ENCODE peak calls at places on chromosomes 4 and X, in five cellular contexts. U is IMR-90, O is HL-60, R is left ventricle myocardium inferior, A is H1. G is an unnamed sample.

GRCh38 chrX:63128509-63128908 is 222.6 kb downstream of the SPIN4 start:
- DNase-seq in R (no peak), A (peak), U (peak), O (no peak), G (no peak)

GRCh38 chr4:47031713-47032404 is 492 bp downstream of the GABRB1 start:
- DNase-seq in O (no peak), U (no peak), R (no peak), A (no peak), G (no peak)

GRCh38 chr4:20338841-20339240 is 87.1 kb downstream of the SLIT2 start:
- DNase-seq in R (no peak), U (peak), O (no peak), A (no peak), G (no peak)

GRCh38 chr4:186144180-186144579 is 39.7 kb downstream of the FAM149A start:
- DNase-seq in A (peak), U (peak), O (no peak), R (peak), G (no peak)

GRCh38 chr4:96698891-96699290 is 859.0 kb downstream of the PDHA2 start:
- DNase-seq in O (no peak), U (no peak), A (no peak), R (no peak), G (no peak)

GRCh38 chr4:15457401-15458201 is 12.1 kb upstream of the CC2D2A start:
- DNase-seq in U (peak), R (no peak), A (no peak), O (no peak), G (peak)

GRCh38 chr4:845233-845835 is 19.4 kb upstream of the CPLX1 start:
- DNase-seq in R (no peak), A (no peak), U (peak), O (no peak), G (no peak)

GRCh38 chrX:5708209-5708608 is 520.5 kb downstream of the NLGN4X start:
- DNase-seq in O (no peak), A (no peak), R (no peak), U (no peak), G (no peak)

GRCh38 chrX:102985182-102985581 is 48.1 kb downstream of the RAB40AL start:
- DNase-seq in A (no peak), U (no peak), O (peak), R (no peak), G (no peak)

GRCh38 chrX:38774249-38774648 is 27.0 kb upstream of the MID1IP1 start:
- DNase-seq in U (no peak), R (no peak), A (no peak), O (no peak), G (no peak)

GRCh38 chr4:106343865-106344264 is 24.7 kb downstream of the GIMD1 start:
- DNase-seq in U (no peak), A (no peak), O (no peak), R (no peak), G (no peak)

GRCh38 chr4:87516683-87517082 is 12.5 kb downstream of the SPARCL1 start:
- DNase-seq in R (no peak), U (no peak), O (no peak), A (no peak), G (no peak)

GRCh38 chr4:2954358-2955185 is 8.6 kb downstream of the NOP14 start:
- DNase-seq in A (peak), R (no peak), O (no peak), U (no peak), G (peak)

GRCh38 chrX:149129767-149130166 is 375.3 kb downstream of the IDS start:
- DNase-seq in R (no peak), O (no peak), A (no peak), U (no peak), G (no peak)

GRCh38 chr4:93031431-93032098 is 727.8 kb downstream of the GRID2 start:
- DNase-seq in A (no peak), O (no peak), U (no peak), R (no peak), G (no peak)

GRCh38 chr4:140234697-140235060 is 80.7 kb upstream of the MAML3 start:
- DNase-seq in R (no peak), A (no peak), O (no peak), U (no peak), G (no peak)

GRCh38 chr4:19224820-19225219 is 1026.9 kb upstream of the SLIT2 start:
- DNase-seq in R (no peak), A (no peak), U (peak), O (no peak), G (no peak)

GRCh38 chrX:3711331-3711917 is 2.0 kb downstream of the PRKX start:
- DNase-seq in A (no peak), U (no peak), R (peak), O (no peak), G (no peak)

GRCh38 chr4:80307183-80307735 is 28.3 kb upstream of the CFAP299 start:
- DNase-seq in O (no peak), A (no peak), U (peak), R (no peak), G (no peak)

GRCh38 chrX:43556207-43556606 is 99.9 kb upstream of the MAOA start:
- DNase-seq in A (no peak), O (no peak), R (no peak), U (no peak), G (no peak)

GRCh38 chr4:83581411-83582288 is 45.7 kb downstream of the GPAT3 start:
- DNase-seq in A (no peak), U (no peak), R (no peak), O (no peak), G (peak)

GRCh38 chrX:103918050-103918449 is 44.4 kb upstream of the TMSB15B start:
- DNase-seq in A (peak), U (peak), O (no peak), R (peak), G (peak)

GRCh38 chrX:152873361-152873760 is 24.5 kb upstream of the ZNF185 start:
- DNase-seq in U (no peak), R (no peak), A (no peak), O (no peak), G (no peak)

GRCh38 chr4:111666826-111667360 is 478.4 kb upstream of the FAM241A start:
- DNase-seq in U (no peak), O (no peak), R (no peak), A (no peak), G (no peak)

GRCh38 chr4:62706423-62706822 is 1506.3 kb downstream of the ADGRL3 start:
- DNase-seq in O (no peak), R (no peak), A (no peak), U (no peak), G (no peak)

GRCh38 chrX:50680990-50681389 is 133.0 kb downstream of the SHROOM4 start:
- DNase-seq in A (peak), R (no peak), U (no peak), O (no peak), G (no peak)

GRCh38 chr4:27921236-27921635 is 1060.6 kb downstream of the STIM2 start:
- DNase-seq in U (peak), R (no peak), O (no peak), A (no peak), G (no peak)

GRCh38 chr4:112127736-112128322 is 17.4 kb upstream of the FAM241A start:
- DNase-seq in U (peak), O (no peak), R (no peak), A (no peak), G (no peak)

GRCh38 chrX:261167-261857 is 19.9 kb upstream of the PLCXD1 start:
- DNase-seq in U (peak), R (no peak), A (no peak), O (no peak), G (no peak)

DNA sequence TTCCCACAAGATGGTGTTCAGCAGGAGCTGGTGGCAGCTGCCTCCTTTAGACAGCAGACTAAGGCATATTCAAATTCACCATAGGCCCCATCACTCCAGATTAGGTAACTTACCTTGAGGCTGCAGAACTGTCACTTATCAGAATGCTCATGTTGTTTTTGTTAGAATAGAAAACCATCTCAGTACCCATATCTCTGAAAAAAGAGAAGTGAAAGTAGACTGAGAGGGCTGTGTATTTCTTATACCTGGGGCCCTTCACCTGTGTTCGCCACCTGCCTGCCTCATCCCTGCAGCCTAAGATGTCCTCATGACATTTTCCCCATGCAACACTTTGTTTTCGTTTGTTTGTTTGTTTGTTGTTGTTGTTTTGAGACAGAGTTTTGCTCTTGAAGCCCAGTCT is 32.9 kb upstream of the SPRY1 start:
- DNase-seq in R (no peak), A (no peak), U (no peak), O (no peak), G (peak)
- H3K4me3 ChIP-seq in R (no peak), A (no peak), U (no peak), O (no peak), G (no peak)

GRCh38 chr4:67697860-67698655 is 2.9 kb downstream of the UBA6 start:
- DNase-seq in U (no peak), R (no peak), O (no peak), A (no peak), G (no peak)

GRCh38 chr4:67700874-67701850 is at the start of gene UBA6:
- DNase-seq in O (peak), A (peak), R (peak), U (peak), G (peak)

GRCh38 chr4:67702166-67702565 is 1.2 kb upstream of the UBA6 start:
- DNase-seq in O (no peak), R (no peak), A (no peak), U (no peak), G (no peak)

GRCh38 chr4:67700119-67700873 is 659 bp downstream of the UBA6 start:
- DNase-seq in O (no peak), R (no peak), U (peak), A (no peak), G (peak)

GRCh38 chr4:67699603-67700002 is 1.4 kb downstream of the UBA6 start:
- DNase-seq in U (no peak), A (no peak), R (no peak), O (no peak), G (no peak)
- H3K4me3 ChIP-seq in U (peak), A (peak), R (peak), O (peak), G (peak)

DNA sequence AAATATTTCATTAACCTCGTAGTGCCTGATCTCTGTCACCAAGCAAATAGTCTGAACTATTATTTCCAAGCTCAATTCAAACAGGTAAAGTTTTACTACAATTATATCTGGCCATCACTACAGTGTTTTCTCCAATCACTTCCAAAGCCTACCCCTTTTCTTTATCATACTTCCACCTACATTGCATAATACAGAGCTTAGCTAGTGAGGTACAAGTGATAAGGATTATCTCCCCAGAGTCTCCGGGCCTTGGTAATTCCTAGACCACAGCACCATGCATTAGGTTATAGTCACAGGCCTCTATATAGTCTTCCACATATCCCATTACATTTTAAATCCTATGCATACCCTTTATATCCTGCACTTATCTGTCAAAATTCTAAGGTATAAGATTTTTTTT is 154.2 kb downstream of the SNCA start:
- DNase-seq in O (no peak), U (no peak), A (no peak), R (no peak), G (no peak)
- H3K4me3 ChIP-seq in O (no peak), U (no peak), A (peak), R (no peak), G (no peak)

GRCh38 chr4:76199664-76200211 is 13.9 kb downstream of the SCARB2 start:
- DNase-seq in U (peak), O (no peak), R (peak), A (no peak), G (peak)
- H3K4me3 ChIP-seq in U (no peak), O (no peak), R (peak), A (no peak), G (peak)

GRCh38 chrX:67780694-67781109 is 236.9 kb downstream of the AR start:
- DNase-seq in O (peak), A (no peak), U (peak), R (peak), G (no peak)
- H3K4me3 ChIP-seq in O (no peak), A (no peak), U (no peak), R (no peak), G (no peak)

GRCh38 chrX:73127700-73128241 is 48.5 kb upstream of the PABPC1L2A start:
- DNase-seq in R (no peak), O (no peak), A (peak), U (no peak), G (no peak)
- H3K4me3 ChIP-seq in R (peak), O (no peak), A (peak), U (no peak), G (no peak)

GRCh38 chr4:158159054-158159717 is 13.6 kb downstream of the GASK1B start:
- DNase-seq in A (no peak), R (no peak), O (no peak), U (peak), G (no peak)
- H3K4me3 ChIP-seq in A (no peak), R (peak), O (no peak), U (no peak), G (no peak)

GRCh38 chrX:68832101-68832416 is 3.2 kb downstream of the EFNB1 start:
- DNase-seq in U (peak), R (peak), O (no peak), A (peak), G (no peak)
- H3K4me3 ChIP-seq in U (peak), R (peak), O (no peak), A (no peak), G (no peak)

DNA sequence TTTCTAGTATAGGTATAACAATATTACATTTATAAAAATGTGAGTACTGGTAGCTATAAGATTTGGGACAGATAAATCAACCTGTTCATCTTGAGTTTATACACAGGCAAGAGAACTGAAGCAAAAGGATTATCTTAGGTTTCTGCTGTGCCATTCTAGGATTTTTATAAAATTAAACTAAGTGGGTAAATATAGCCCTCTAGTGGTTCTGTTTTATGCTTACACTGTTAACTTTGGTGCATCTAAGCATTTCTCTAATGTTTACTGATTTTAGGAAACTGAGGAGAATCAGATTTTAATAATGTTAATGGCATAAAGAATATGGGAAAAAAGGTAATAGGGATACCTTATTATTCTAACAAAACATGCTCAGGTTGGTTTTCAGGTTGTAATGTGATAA is 1.1 kb upstream of the RRH start:
- DNase-seq in O (no peak), U (peak), A (no peak), R (no peak), G (no peak)
- H3K4me3 ChIP-seq in O (no peak), U (no peak), A (no peak), R (no peak), G (no peak)